ENCODE peak calls at places on chromosomes 2 and 18, in nine cellular contexts. I, O, H, B, P, L, G, D and U are unnamed samples.

GRCh38 chr2:164061129-164061746 is 325.4 kb upstream of the FIGN start:
- DNase-seq in I (no peak), L (peak), B (peak), P (peak), G (no peak), D (no peak), O (peak), H (no peak), U (peak)

GRCh38 chr2:174059875-174060226 is 94.7 kb upstream of the SP3 start:
- DNase-seq in G (no peak), L (peak), I (no peak), D (no peak), P (peak), H (no peak), B (no peak), O (no peak), U (no peak)

GRCh38 chr2:102796337-102796736 is 34.5 kb downstream of the TMEM182 start:
- DNase-seq in D (no peak), L (no peak), P (no peak), G (peak), H (no peak), O (no peak), B (no peak), I (no peak), U (no peak)

GRCh38 chr2:100623033-100623715 is 60.4 kb downstream of the PDCL3 start:
- DNase-seq in L (no peak), I (no peak), G (no peak), H (no peak), P (no peak), D (no peak), B (no peak), O (no peak), U (no peak)

GRCh38 chr2:15154289-15154688 is 406.8 kb downstream of the NBAS start:
- DNase-seq in B (no peak), L (no peak), H (no peak), G (no peak), I (no peak), P (peak), D (no peak), O (no peak), U (no peak)

GRCh38 chr2:240506406-240507059 is 51.3 kb downstream of the ANKMY1 start:
- DNase-seq in P (no peak), D (no peak), H (no peak), L (no peak), I (peak), B (no peak), G (no peak), O (no peak), U (no peak)

GRCh38 chr2:70986499-70987189 is 8.0 kb downstream of the TEX261 start:
- DNase-seq in O (no peak), L (no peak), G (no peak), H (no peak), P (no peak), D (peak), B (no peak), I (peak), U (no peak)

GRCh38 chr2:185291035-185291647 is 447.5 kb upstream of the FSIP2 start:
- DNase-seq in O (peak), H (peak), G (no peak), P (peak), L (peak), I (no peak), B (no peak), D (no peak), U (peak)

GRCh38 chr18:23897733-23898132 is 116.8 kb upstream of the TTC39C start:
- DNase-seq in B (no peak), L (no peak), O (no peak), D (no peak), G (no peak), H (no peak), P (no peak), I (no peak), U (no peak)

GRCh38 chr2:191249131-191249813 is 4.1 kb downstream of the MYO1B start:
- DNase-seq in D (no peak), I (no peak), G (no peak), L (no peak), O (no peak), B (no peak), H (no peak), P (peak), U (no peak)

GRCh38 chr18:55405655-55406373 is 182.2 kb downstream of the TCF4 start:
- DNase-seq in G (peak), P (peak), I (no peak), L (peak), D (peak), O (no peak), H (peak), B (no peak), U (no peak)

GRCh38 chr2:53960476-53960875 is 10.3 kb downstream of the PSME4 start:
- DNase-seq in I (no peak), H (no peak), B (no peak), P (no peak), L (no peak), O (peak), D (no peak), G (no peak), U (no peak)

GRCh38 chr2:192357216-192357615 is 162.5 kb upstream of the TMEFF2 start:
- DNase-seq in D (no peak), G (no peak), H (no peak), L (no peak), P (no peak), I (no peak), O (peak), B (no peak), U (no peak)

GRCh38 chr2:37276291-37276690 is 44.8 kb downstream of the NDUFAF7 start:
- DNase-seq in L (no peak), I (no peak), P (no peak), G (no peak), H (no peak), O (no peak), D (no peak), B (no peak), U (no peak)

GRCh38 chr2:40213616-40214015 is 238.3 kb downstream of the SLC8A1 start:
- DNase-seq in I (no peak), D (no peak), G (no peak), L (no peak), B (no peak), H (no peak), P (no peak), O (no peak), U (no peak)

GRCh38 chr2:166234112-166234846 is 106.5 kb upstream of the SCN1A start:
- DNase-seq in O (no peak), I (no peak), B (no peak), H (no peak), P (peak), G (no peak), D (no peak), L (peak), U (no peak)

GRCh38 chr2:1798425-1799144 is 54.3 kb upstream of the PXDN start:
- DNase-seq in P (no peak), B (no peak), O (no peak), I (no peak), G (no peak), L (no peak), D (no peak), H (no peak), U (no peak)

GRCh38 chr2:117980783-117981676 is 32.8 kb downstream of the CCDC93 start:
- DNase-seq in O (peak), I (no peak), D (no peak), G (no peak), P (peak), L (peak), B (no peak), H (no peak), U (no peak)

GRCh38 chr2:60550151-60550983 is 3.1 kb downstream of the BCL11A start:
- DNase-seq in G (peak), O (peak), P (peak), L (peak), H (peak), D (no peak), I (no peak), B (peak), U (peak)

GRCh38 chr2:28665041-28665704 is 86.5 kb upstream of the PPP1CB start:
- DNase-seq in H (no peak), B (no peak), P (peak), I (no peak), G (peak), D (peak), L (peak), O (no peak), U (no peak)

DNA sequence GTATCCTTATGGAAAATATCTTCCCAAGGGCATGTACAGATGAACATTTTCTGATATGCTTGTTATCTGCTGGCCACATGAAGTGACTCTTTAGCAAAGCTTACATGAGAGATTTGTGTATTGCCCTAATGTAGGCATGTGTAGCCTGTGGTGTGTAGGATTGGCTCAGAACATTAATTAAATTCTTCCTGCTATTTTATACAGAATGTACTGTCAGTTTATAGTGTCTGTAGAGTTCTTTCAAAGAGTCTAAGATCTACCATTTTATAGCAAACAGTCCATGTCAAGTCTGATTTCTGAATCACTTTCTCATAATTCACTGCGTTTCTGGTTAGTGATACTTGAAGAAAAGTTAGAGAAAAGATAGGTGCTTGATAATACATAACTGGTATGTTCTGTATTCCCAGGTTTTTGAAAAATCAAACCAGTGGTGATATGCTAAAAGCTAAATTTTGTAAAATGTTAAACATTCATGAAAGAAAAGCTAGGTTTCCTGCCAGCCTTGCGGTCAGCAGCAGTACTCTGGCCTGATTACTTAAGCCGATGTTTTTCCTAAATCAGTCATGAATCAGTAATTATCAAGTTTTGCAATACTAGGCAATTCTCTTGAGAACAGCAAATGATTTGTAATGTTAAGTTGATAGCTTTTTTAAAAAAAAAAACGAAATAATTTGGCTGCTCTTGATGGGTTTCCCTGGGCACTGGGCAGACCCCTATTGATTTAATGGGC is 30.9 kb upstream of the EFEMP1 start:
- DNase-seq in H (no peak), D (no peak), I (no peak), B (no peak), L (no peak), O (no peak), G (no peak), P (peak), U (no peak)
- TF ChIP-seq CTCF in H (no peak), D (no peak), I (no peak), B (no peak), L (no peak), O (no peak), G (no peak), P (no peak), U (no peak)

DNA sequence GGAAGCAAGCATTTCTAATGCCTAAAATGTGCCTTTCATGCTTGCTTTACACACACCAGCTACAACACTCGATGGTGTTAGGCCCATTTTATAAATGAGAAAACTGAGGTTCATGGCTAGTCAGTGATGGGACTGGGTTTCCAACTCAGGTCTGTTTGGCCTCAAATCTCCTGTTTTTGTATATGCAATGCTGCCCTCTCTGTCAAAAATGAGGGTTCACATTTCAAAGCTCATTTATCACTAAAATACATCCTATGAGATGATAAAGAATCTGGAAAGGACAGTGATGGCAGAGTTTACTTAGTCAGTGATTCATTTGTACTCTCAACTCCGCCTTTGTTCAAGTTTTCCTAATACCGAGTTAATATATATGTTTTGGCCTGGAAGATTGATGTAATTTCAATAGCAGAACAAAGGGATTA is 92.3 kb downstream of the KCTD1 start:
- DNase-seq in D (no peak), O (no peak), P (no peak), I (no peak), H (no peak), L (no peak), G (no peak), B (no peak), U (no peak)
- TF ChIP-seq CTCF in D (no peak), O (no peak), P (no peak), I (no peak), H (no peak), L (no peak), G (no peak), B (no peak), U (peak)

DNA sequence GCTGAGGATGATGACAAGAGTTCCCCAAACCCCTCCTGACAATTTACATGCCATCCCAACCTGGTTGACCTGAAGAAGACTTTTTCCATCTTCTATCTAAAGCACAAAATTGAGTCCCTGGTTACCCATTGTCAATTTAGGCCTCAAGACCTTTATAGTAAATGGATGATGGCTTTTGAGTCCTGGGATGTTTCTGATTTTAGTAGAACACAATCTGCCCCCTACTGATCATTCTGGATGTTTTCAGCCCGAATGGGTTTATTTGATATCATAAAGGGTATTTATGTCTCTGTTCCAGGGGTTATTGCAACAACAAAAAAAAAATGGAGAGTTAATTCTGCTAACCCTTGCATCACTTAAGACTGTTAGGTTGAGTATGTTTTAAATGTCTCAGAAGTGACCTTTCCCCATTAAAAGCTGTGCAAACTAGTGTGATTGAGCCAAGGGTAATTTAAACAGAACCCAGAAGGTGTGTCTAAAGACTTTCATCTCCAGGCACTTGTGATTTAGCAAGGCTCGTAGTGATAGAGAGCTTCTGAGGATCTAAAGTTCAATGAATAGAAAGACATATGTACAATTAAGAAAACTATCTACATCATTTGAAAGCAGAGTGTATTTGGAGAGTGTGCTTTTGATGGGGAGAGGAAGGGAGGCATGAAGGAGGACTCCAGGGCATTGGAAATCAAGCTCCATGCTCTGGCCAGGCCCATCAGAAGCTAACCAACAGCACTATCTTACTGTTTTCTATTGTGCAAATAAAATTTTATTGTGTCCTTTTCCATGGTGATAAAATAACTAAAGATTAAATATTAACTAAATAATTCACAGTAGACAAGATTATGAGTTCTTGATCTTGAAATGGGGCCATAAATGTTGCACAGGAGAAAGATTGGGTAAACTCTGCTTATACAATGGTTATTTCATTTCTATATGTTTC is 96.6 kb upstream of the NOSTRIN start:
- DNase-seq in I (no peak), L (peak), O (peak), B (no peak), P (peak), D (no peak), G (no peak), H (no peak), U (no peak)
- TF ChIP-seq CTCF in I (peak), L (peak), O (peak), B (peak), P (peak), D (no peak), G (peak), H (no peak), U (no peak)

GRCh38 chr2:128594953-128595677 is 276.4 kb upstream of the HS6ST1 start:
- DNase-seq in P (no peak), L (no peak), G (no peak), I (no peak), O (no peak), H (no peak), B (no peak), D (no peak), U (no peak)
- TF ChIP-seq CTCF in P (no peak), L (no peak), G (no peak), I (no peak), O (no peak), H (no peak), B (no peak), D (no peak), U (no peak)

GRCh38 chr2:108069515-108070310 is 83.4 kb downstream of the SLC5A7 start:
- DNase-seq in I (no peak), O (no peak), B (no peak), D (no peak), H (no peak), P (no peak), L (no peak), G (no peak), U (no peak)
- TF ChIP-seq CTCF in I (peak), O (no peak), B (no peak), D (no peak), H (peak), P (no peak), L (peak), G (no peak), U (no peak)

DNA sequence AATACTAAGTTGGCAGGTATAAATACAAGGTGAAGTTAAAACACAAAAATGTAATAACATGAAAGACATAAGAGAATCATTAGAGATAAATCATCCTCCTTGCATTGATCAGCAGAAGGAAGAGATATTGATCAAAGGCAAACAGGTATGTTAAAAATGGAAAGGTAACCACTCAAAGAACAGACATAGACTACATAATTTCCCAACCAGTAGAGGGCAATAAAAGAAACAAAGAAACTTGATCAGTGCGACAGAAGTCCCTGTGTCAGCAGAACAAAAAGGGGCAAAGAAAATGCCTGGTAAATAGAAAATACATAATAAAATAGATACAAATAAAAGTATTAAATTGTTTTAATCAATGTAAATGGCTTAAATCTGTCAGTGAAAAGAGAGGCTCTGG is 53.6 kb downstream of the FAM228A start:
- DNase-seq in O (peak), L (peak), B (peak), G (no peak), H (no peak), D (no peak), P (peak), I (no peak), U (no peak)
- TF ChIP-seq CTCF in O (peak), L (peak), B (no peak), G (peak), H (no peak), D (no peak), P (peak), I (peak), U (peak)

DNA sequence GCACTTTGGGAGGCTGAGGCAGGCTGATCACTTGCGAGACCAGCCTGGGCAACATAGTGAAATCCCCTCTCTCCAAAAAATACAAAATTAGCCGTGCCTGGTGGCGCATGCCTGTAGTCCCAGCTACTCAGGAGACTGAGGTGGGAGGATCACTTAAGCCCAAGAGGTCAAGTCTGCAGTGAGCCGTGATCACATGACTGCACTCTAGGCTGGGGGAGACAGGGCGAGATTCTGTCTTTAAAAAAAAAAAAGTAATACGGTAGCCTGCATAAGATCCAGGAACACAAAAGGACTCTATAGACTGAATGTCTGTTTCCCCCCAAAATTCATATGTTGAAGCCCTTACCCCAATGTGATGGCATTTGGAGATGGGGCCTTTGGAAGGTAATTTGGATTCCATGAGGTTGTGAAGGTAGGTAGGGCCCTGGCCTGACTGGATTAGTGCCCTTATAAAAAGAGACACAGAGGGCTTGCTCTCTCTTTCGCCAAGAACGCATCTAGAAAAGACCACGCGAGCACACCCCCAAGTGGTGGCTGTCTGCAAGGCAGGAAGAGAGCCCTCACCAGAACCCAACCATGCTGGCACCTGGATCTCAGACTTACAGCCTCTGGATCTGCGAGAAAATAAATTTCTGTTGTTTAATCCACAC is 17.0 kb downstream of the MBOAT2 start:
- DNase-seq in I (no peak), G (no peak), L (no peak), B (no peak), D (no peak), O (peak), P (no peak), H (no peak), U (no peak)
- TF ChIP-seq CTCF in I (peak), G (no peak), L (peak), B (peak), D (no peak), O (peak), P (peak), H (no peak), U (peak)

GRCh38 chr2:73963385-73964120 is 21.2 kb upstream of the TET3 start:
- DNase-seq in D (no peak), I (no peak), P (no peak), L (no peak), G (no peak), H (no peak), O (peak), B (peak), U (peak)

GRCh38 chr2:73964223-73964622 is 20.5 kb upstream of the TET3 start:
- DNase-seq in L (no peak), I (no peak), P (no peak), B (no peak), O (no peak), D (no peak), H (no peak), G (no peak), U (no peak)

GRCh38 chr2:73961823-73962615 is 22.7 kb upstream of the TET3 start:
- DNase-seq in D (no peak), G (no peak), O (no peak), L (no peak), I (no peak), H (no peak), B (no peak), P (no peak), U (no peak)

GRCh38 chr2:73962798-73963197 is 21.9 kb upstream of the TET3 start:
- DNase-seq in G (no peak), D (no peak), H (no peak), L (no peak), P (no peak), B (no peak), O (no peak), I (no peak), U (no peak)

GRCh38 chr2:73961274-73961673 is 23.4 kb upstream of the TET3 start:
- DNase-seq in P (no peak), O (no peak), H (no peak), I (no peak), L (no peak), B (no peak), D (no peak), G (no peak), U (no peak)
- TF ChIP-seq CTCF in P (no peak), O (no peak), H (no peak), I (no peak), L (no peak), B (no peak), D (no peak), G (no peak), U (no peak)

GRCh38 chr2:6791682-6792081 is 74.0 kb downstream of the CMPK2 start:
- DNase-seq in L (no peak), D (no peak), B (no peak), G (no peak), H (no peak), I (no peak), O (peak), P (no peak), U (no peak)
- TF ChIP-seq CTCF in L (no peak), D (no peak), B (no peak), G (no peak), H (no peak), I (peak), O (peak), P (no peak), U (no peak)